ENCODE peak calls at places on chromosomes 4 and X, in five cellular contexts. N, H, I, D and T are unnamed samples.

GRCh38 chrX:92230628-92231027 is 451.5 kb downstream of the PCDH11X start:
- DNase-seq in N (no peak), H (no peak), I (no peak), D (no peak), T (no peak)

GRCh38 chrX:45774961-45775360 is 574.3 kb upstream of the DIPK2B start:
- DNase-seq in N (no peak), H (no peak), I (no peak), D (no peak), T (no peak)

GRCh38 chr4:80446664-80447063 is 111.1 kb downstream of the CFAP299 start:
- DNase-seq in N (no peak), H (no peak), I (no peak), D (no peak), T (no peak)

GRCh38 chr4:114734581-114734980 is 136.0 kb downstream of the UGT8 start:
- DNase-seq in N (no peak), H (no peak), I (no peak), D (no peak), T (no peak)

GRCh38 chr4:145679520-145679919 is 426 bp upstream of the C4orf51 start:
- DNase-seq in N (no peak), H (no peak), I (no peak), D (peak; percentile 25), T (peak; percentile 32)

GRCh38 chr4:139873111-139873866 is 207.7 kb downstream of the MGST2 start:
- DNase-seq in N (no peak), H (peak; percentile 58), I (no peak), D (no peak), T (no peak)

GRCh38 chrX:120145295-120145925 is 13.0 kb upstream of the RHOXF2 start:
- DNase-seq in N (no peak), H (no peak), I (no peak), D (no peak), T (no peak)

GRCh38 chrX:68792083-68792482 is 36.7 kb upstream of the EFNB1 start:
- DNase-seq in N (no peak), H (no peak), I (no peak), D (no peak), T (no peak)

GRCh38 chr4:119204898-119205297 is 7.6 kb upstream of the USP53 start:
- DNase-seq in N (no peak), H (no peak), I (no peak), D (no peak), T (no peak)

GRCh38 chrX:19514791-19515614 is at the start of gene MAP3K15:
- DNase-seq in N (no peak), H (peak; percentile 16), I (peak; percentile 74), D (peak; percentile 13), T (peak; percentile 32)

GRCh38 chr4:15438939-15439524 is 11.2 kb downstream of the C1QTNF7 start:
- DNase-seq in N (no peak), H (no peak), I (no peak), D (no peak), T (no peak)

GRCh38 chr4:15444879-15445576 is 17.2 kb downstream of the C1QTNF7 start:
- DNase-seq in N (no peak), H (no peak), I (no peak), D (no peak), T (no peak)

GRCh38 chr4:15444276-15444675 is 16.4 kb downstream of the C1QTNF7 start:
- DNase-seq in N (no peak), H (no peak), I (no peak), D (no peak), T (no peak)

DNA sequence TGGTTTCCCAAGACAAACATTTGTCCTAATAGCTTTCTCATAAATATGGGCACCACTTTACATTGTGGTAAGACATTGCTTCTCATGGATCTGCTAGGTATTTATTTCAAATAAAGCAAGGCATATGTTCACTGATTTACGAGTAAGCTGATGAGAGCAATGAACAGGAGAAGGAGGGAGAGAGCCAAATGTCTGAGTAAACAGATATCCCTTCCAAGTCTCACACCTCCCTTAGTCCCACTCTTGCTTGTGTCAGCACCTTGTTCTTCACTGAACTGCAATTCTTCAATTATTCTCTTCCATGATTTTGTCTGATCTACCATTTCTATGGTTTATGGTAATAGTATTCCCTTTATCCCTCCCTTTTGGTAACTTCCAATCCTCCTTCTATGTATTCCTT is 15.9 kb downstream of the C1QTNF7 start:
- DNase-seq in N (no peak), H (no peak), I (no peak), D (no peak), T (no peak)
- TF ChIP-seq POLR2AphosphoS5 in N (no peak), H (no peak), I (no peak), D (no peak), T (no peak)

GRCh38 chrX:154821523-154821922 is 12.9 kb downstream of the SMIM9 start:
- DNase-seq in N (no peak), H (no peak), I (no peak), D (no peak), T (no peak)
- TF ChIP-seq POLR2AphosphoS5 in N (no peak), H (no peak), I (no peak), D (no peak), T (no peak)

DNA sequence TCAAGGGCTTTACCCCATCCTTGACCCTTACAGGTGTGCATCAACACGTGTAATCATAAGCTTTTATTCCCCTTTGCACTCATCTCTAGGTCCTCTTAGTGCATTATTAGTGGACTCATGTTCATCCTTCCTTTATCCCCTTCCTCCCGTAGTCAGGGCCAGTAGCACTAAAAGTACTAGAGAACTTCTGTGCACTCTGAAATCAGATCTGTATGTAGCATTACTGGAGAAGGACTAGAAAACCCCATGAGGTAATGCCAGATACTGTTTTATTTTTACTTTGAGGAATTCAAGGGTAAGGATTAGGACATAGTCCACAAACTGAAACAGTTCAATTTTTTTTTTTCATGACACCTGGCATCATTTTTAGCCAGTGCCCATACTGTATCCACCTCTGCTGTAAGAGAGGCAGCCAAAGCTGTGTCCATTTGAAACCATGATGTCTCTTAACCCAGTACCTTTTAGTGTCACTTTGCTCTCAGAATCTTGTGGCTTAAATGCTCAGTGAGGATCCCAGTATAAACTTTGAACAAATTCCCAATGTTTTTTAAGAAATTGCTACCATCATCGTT is 134.7 kb downstream of the FNIP2 start:
- DNase-seq in N (no peak), H (no peak), I (no peak), D (no peak), T (no peak)
- TF ChIP-seq POLR2AphosphoS5 in N (no peak), H (no peak), I (no peak), D (no peak), T (no peak)

DNA sequence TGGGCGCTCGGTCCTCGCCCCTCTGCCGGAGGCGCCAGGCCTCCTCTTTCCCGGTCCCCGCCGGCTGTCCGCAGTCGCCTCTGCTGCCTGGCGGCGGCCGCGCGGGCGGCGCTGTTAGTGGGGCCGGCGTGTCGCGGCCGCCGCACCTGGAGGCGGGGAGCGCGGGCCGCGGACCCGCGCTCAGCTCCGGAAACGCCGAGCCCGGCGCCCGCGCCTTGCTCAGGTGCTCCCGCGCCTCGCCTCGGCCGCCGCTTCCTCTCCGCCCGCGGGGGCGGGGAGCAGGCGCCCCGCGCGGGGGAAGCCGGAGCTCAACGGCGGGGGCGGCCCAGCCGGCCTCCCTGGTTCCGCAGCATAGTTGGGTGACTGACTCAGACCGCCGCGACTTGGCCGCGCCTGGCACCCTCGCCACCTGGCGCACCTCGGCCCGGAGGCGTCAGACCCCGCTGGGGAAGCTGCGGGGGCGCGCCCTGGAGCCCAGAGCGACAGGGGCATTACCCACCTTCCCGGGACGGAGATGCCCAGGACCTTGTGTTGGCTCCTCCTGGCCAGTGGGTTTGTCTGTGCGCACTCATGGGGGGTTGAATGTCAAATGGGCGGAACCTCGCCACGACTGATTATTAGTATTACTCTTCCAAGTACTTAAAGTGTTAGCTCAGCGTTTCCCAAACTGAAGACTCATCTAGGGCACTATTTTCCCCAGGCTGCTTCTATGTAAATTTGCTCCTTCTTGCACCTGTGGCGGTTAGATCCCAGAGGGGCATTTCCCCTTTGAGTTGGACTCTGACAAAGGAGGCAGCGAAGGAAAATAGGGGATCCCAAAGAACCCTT is at the start of gene ARAP2:
- DNase-seq in N (no peak), H (peak; percentile 53), I (peak; percentile 19), D (no peak), T (peak; percentile 80)
- TF ChIP-seq POLR2AphosphoS5 in N (no peak), H (peak; percentile 47), I (no peak), D (no peak), T (peak; percentile 66)

GRCh38 chr4:177713454-177713853 is 271.2 kb upstream of the AGA start:
- DNase-seq in N (no peak), H (no peak), I (no peak), D (no peak), T (no peak)
- TF ChIP-seq POLR2AphosphoS5 in N (no peak), H (no peak), I (no peak), D (no peak), T (no peak)

DNA sequence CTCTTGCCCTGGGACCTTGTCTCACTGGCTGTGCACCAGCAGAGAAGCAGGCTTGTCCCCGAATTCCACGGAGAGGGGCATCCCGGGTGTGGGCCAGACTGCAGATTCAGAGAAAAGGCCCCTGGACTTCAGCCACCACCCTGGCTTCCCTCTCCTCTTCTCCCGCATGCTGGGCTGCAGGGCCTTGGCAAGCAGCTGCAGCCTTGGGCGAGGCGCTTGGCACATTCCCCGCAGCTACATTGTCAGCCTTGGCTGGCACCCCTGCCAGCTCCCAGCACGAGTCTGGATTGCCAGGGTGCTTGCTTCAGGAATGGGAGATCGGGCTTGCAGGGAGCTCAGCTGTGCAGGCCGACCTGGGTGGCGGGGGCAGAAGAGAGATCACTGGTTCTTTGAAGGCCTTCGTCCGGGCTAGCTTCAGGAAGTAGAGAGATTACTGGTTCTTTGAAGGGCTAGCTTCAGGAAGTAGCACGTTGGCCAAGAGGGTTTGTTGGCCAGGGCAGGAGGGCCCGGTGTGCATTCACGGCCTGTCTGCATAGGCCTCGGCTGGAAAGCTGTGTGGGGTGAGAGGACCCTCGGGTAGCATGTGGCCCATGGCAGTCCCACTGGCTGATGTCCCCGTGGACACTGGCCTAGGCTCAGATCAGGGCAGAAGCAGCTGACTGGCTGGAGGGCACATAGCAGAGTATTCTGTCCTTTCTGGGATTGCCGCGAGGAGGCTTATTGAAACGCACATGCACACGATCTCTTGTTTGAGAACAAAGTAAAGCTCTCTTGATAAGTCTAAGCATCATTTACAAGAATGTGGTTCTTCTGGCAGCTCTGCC is 2.7 kb downstream of the ABCD1 start:
- DNase-seq in N (no peak), H (peak; percentile 49), I (no peak), D (peak; percentile 43), T (peak; percentile 78)
- TF ChIP-seq POLR2AphosphoS5 in N (no peak), H (no peak), I (no peak), D (no peak), T (no peak)